ENCODE peak calls at places on chromosomes 5 and 9, in ten cellular contexts. One of them, this sample, is unnamed.

GRCh38 chr5:175797521-175798038 is 73.8 kb upstream of the CPLX2 start:
- DNase-seq in T-helper 1 cell: no peak
- DNase-seq in activated gamma-delta T cell treated with Interleukin-2 at 50 U/mL for 16 hours: no peak
- DNase-seq in pancreas: no peak
- DNase-seq in lower lobe of right lung: no peak
- DNase-seq in WTC11: peak
- DNase-seq in GDM1: no peak
- DNase-seq in activated CD4-positive, alpha-beta T cell treated with anti-CD3 and anti-CD28 coated beads, Interleukin-2, amount 50 U/mL, for 48 hours: no peak
- DNase-seq in germinal center: no peak
- DNase-seq in stimulated activated naive CD8-positive, alpha-beta T cell treated with anti-CD3 and anti-CD28 coated beads, Interleukin-15, Interleukin-2, amounts not matched to agents 100 U/mL and 50 U/mL, for 24 hours: no peak
- DNase-seq in this sample: no peak

GRCh38 chr5:101717729-101718128 is 578.4 kb downstream of the SLCO4C1 start:
- DNase-seq in T-helper 1 cell: no peak
- DNase-seq in activated gamma-delta T cell treated with Interleukin-2 at 50 U/mL for 16 hours: no peak
- DNase-seq in pancreas: no peak
- DNase-seq in lower lobe of right lung: no peak
- DNase-seq in WTC11: no peak
- DNase-seq in GDM1: no peak
- DNase-seq in activated CD4-positive, alpha-beta T cell treated with anti-CD3 and anti-CD28 coated beads, Interleukin-2, amount 50 U/mL, for 48 hours: no peak
- DNase-seq in germinal center: no peak
- DNase-seq in stimulated activated naive CD8-positive, alpha-beta T cell treated with anti-CD3 and anti-CD28 coated beads, Interleukin-15, Interleukin-2, amounts not matched to agents 100 U/mL and 50 U/mL, for 24 hours: no peak
- DNase-seq in this sample: no peak

GRCh38 chr9:113417370-113417769 is 6.8 kb downstream of the C9orf43 start:
- DNase-seq in T-helper 1 cell: no peak
- DNase-seq in activated gamma-delta T cell treated with Interleukin-2 at 50 U/mL for 16 hours: no peak
- DNase-seq in pancreas: no peak
- DNase-seq in lower lobe of right lung: no peak
- DNase-seq in WTC11: no peak
- DNase-seq in GDM1: no peak
- DNase-seq in activated CD4-positive, alpha-beta T cell treated with anti-CD3 and anti-CD28 coated beads, Interleukin-2, amount 50 U/mL, for 48 hours: no peak
- DNase-seq in germinal center: no peak
- DNase-seq in stimulated activated naive CD8-positive, alpha-beta T cell treated with anti-CD3 and anti-CD28 coated beads, Interleukin-15, Interleukin-2, amounts not matched to agents 100 U/mL and 50 U/mL, for 24 hours: no peak
- DNase-seq in this sample: no peak

GRCh38 chr9:70411930-70412677 is 2.4 kb downstream of the KLF9 start:
- DNase-seq in T-helper 1 cell: peak
- DNase-seq in activated gamma-delta T cell treated with Interleukin-2 at 50 U/mL for 16 hours: peak
- DNase-seq in pancreas: peak
- DNase-seq in lower lobe of right lung: peak
- DNase-seq in WTC11: peak
- DNase-seq in GDM1: no peak
- DNase-seq in activated CD4-positive, alpha-beta T cell treated with anti-CD3 and anti-CD28 coated beads, Interleukin-2, amount 50 U/mL, for 48 hours: peak
- DNase-seq in germinal center: peak
- DNase-seq in stimulated activated naive CD8-positive, alpha-beta T cell treated with anti-CD3 and anti-CD28 coated beads, Interleukin-15, Interleukin-2, amounts not matched to agents 100 U/mL and 50 U/mL, for 24 hours: peak
- DNase-seq in this sample: peak

GRCh38 chr9:91025856-91026255 is 224.2 kb downstream of the SYK start:
- DNase-seq in T-helper 1 cell: no peak
- DNase-seq in activated gamma-delta T cell treated with Interleukin-2 at 50 U/mL for 16 hours: no peak
- DNase-seq in pancreas: no peak
- DNase-seq in lower lobe of right lung: no peak
- DNase-seq in WTC11: no peak
- DNase-seq in GDM1: no peak
- DNase-seq in activated CD4-positive, alpha-beta T cell treated with anti-CD3 and anti-CD28 coated beads, Interleukin-2, amount 50 U/mL, for 48 hours: no peak
- DNase-seq in germinal center: no peak
- DNase-seq in stimulated activated naive CD8-positive, alpha-beta T cell treated with anti-CD3 and anti-CD28 coated beads, Interleukin-15, Interleukin-2, amounts not matched to agents 100 U/mL and 50 U/mL, for 24 hours: no peak
- DNase-seq in this sample: no peak

GRCh38 chr5:56711191-56711590 is 104.2 kb upstream of the MAP3K1 start:
- DNase-seq in T-helper 1 cell: no peak
- DNase-seq in activated gamma-delta T cell treated with Interleukin-2 at 50 U/mL for 16 hours: no peak
- DNase-seq in pancreas: no peak
- DNase-seq in lower lobe of right lung: no peak
- DNase-seq in WTC11: no peak
- DNase-seq in GDM1: no peak
- DNase-seq in activated CD4-positive, alpha-beta T cell treated with anti-CD3 and anti-CD28 coated beads, Interleukin-2, amount 50 U/mL, for 48 hours: no peak
- DNase-seq in germinal center: no peak
- DNase-seq in stimulated activated naive CD8-positive, alpha-beta T cell treated with anti-CD3 and anti-CD28 coated beads, Interleukin-15, Interleukin-2, amounts not matched to agents 100 U/mL and 50 U/mL, for 24 hours: no peak
- DNase-seq in this sample: peak

GRCh38 chr5:173920024-173920753 is 32.0 kb downstream of the CPEB4 start:
- DNase-seq in T-helper 1 cell: no peak
- DNase-seq in activated gamma-delta T cell treated with Interleukin-2 at 50 U/mL for 16 hours: no peak
- DNase-seq in pancreas: no peak
- DNase-seq in lower lobe of right lung: no peak
- DNase-seq in WTC11: no peak
- DNase-seq in GDM1: no peak
- DNase-seq in activated CD4-positive, alpha-beta T cell treated with anti-CD3 and anti-CD28 coated beads, Interleukin-2, amount 50 U/mL, for 48 hours: no peak
- DNase-seq in germinal center: no peak
- DNase-seq in stimulated activated naive CD8-positive, alpha-beta T cell treated with anti-CD3 and anti-CD28 coated beads, Interleukin-15, Interleukin-2, amounts not matched to agents 100 U/mL and 50 U/mL, for 24 hours: no peak
- DNase-seq in this sample: no peak

GRCh38 chr9:19127881-19128719 is 808 bp upstream of the PLIN2 start:
- DNase-seq in T-helper 1 cell: peak
- DNase-seq in activated gamma-delta T cell treated with Interleukin-2 at 50 U/mL for 16 hours: peak
- DNase-seq in pancreas: no peak
- DNase-seq in lower lobe of right lung: peak
- DNase-seq in WTC11: peak
- DNase-seq in GDM1: no peak
- DNase-seq in activated CD4-positive, alpha-beta T cell treated with anti-CD3 and anti-CD28 coated beads, Interleukin-2, amount 50 U/mL, for 48 hours: peak
- DNase-seq in germinal center: peak
- DNase-seq in stimulated activated naive CD8-positive, alpha-beta T cell treated with anti-CD3 and anti-CD28 coated beads, Interleukin-15, Interleukin-2, amounts not matched to agents 100 U/mL and 50 U/mL, for 24 hours: peak
- DNase-seq in this sample: peak

GRCh38 chr9:110076894-110077725 is 130.8 kb downstream of the C9orf152 start:
- DNase-seq in T-helper 1 cell: no peak
- DNase-seq in activated gamma-delta T cell treated with Interleukin-2 at 50 U/mL for 16 hours: no peak
- DNase-seq in pancreas: no peak
- DNase-seq in lower lobe of right lung: no peak
- DNase-seq in WTC11: no peak
- DNase-seq in GDM1: no peak
- DNase-seq in activated CD4-positive, alpha-beta T cell treated with anti-CD3 and anti-CD28 coated beads, Interleukin-2, amount 50 U/mL, for 48 hours: peak
- DNase-seq in germinal center: no peak
- DNase-seq in stimulated activated naive CD8-positive, alpha-beta T cell treated with anti-CD3 and anti-CD28 coated beads, Interleukin-15, Interleukin-2, amounts not matched to agents 100 U/mL and 50 U/mL, for 24 hours: no peak
- DNase-seq in this sample: peak

GRCh38 chr5:90632799-90633198 is 74.2 kb downstream of the ADGRV1 start:
- DNase-seq in T-helper 1 cell: no peak
- DNase-seq in activated gamma-delta T cell treated with Interleukin-2 at 50 U/mL for 16 hours: no peak
- DNase-seq in pancreas: no peak
- DNase-seq in lower lobe of right lung: no peak
- DNase-seq in WTC11: no peak
- DNase-seq in GDM1: no peak
- DNase-seq in activated CD4-positive, alpha-beta T cell treated with anti-CD3 and anti-CD28 coated beads, Interleukin-2, amount 50 U/mL, for 48 hours: no peak
- DNase-seq in germinal center: no peak
- DNase-seq in stimulated activated naive CD8-positive, alpha-beta T cell treated with anti-CD3 and anti-CD28 coated beads, Interleukin-15, Interleukin-2, amounts not matched to agents 100 U/mL and 50 U/mL, for 24 hours: no peak
- DNase-seq in this sample: no peak

GRCh38 chr5:179802207-179802883 is 4.3 kb downstream of the MGAT4B start:
- DNase-seq in T-helper 1 cell: no peak
- DNase-seq in activated gamma-delta T cell treated with Interleukin-2 at 50 U/mL for 16 hours: no peak
- DNase-seq in pancreas: peak
- DNase-seq in lower lobe of right lung: no peak
- DNase-seq in WTC11: no peak
- DNase-seq in GDM1: no peak
- DNase-seq in activated CD4-positive, alpha-beta T cell treated with anti-CD3 and anti-CD28 coated beads, Interleukin-2, amount 50 U/mL, for 48 hours: no peak
- DNase-seq in germinal center: no peak
- DNase-seq in stimulated activated naive CD8-positive, alpha-beta T cell treated with anti-CD3 and anti-CD28 coated beads, Interleukin-15, Interleukin-2, amounts not matched to agents 100 U/mL and 50 U/mL, for 24 hours: no peak
- DNase-seq in this sample: no peak

GRCh38 chr5:56206126-56206525 is 27.0 kb downstream of the ANKRD55 start:
- DNase-seq in T-helper 1 cell: no peak
- DNase-seq in activated gamma-delta T cell treated with Interleukin-2 at 50 U/mL for 16 hours: no peak
- DNase-seq in pancreas: no peak
- DNase-seq in lower lobe of right lung: no peak
- DNase-seq in WTC11: no peak
- DNase-seq in GDM1: no peak
- DNase-seq in activated CD4-positive, alpha-beta T cell treated with anti-CD3 and anti-CD28 coated beads, Interleukin-2, amount 50 U/mL, for 48 hours: no peak
- DNase-seq in germinal center: no peak
- DNase-seq in stimulated activated naive CD8-positive, alpha-beta T cell treated with anti-CD3 and anti-CD28 coated beads, Interleukin-15, Interleukin-2, amounts not matched to agents 100 U/mL and 50 U/mL, for 24 hours: no peak
- DNase-seq in this sample: no peak